ENCODE peak calls at places on chromosomes 13 and 19, in five cellular contexts. D is AG04450, I is fibroblast of lung, P is nephron progenitor cell, C is Panc1. O is an unnamed sample.

GRCh38 chr13:51292000-51292550 is 47.4 kb upstream of the SERPINE3 start:
- DNase-seq in I (peak; percentile 77), C (no peak), D (peak; percentile 37), P (no peak), O (no peak)

GRCh38 chr19:2123682-2124387 is 27.1 kb downstream of the IZUMO4 start:
- DNase-seq in C (no peak), D (no peak), I (peak; percentile 5), P (peak; percentile 82), O (no peak)

GRCh38 chr13:48505597-48506091 is 27.2 kb downstream of the RCBTB2 start:
- DNase-seq in I (no peak), C (no peak), P (no peak), D (peak; percentile 8), O (no peak)

GRCh38 chr13:107713314-107713713 is 502.0 kb downstream of the LIG4 start:
- DNase-seq in C (no peak), D (no peak), I (peak; percentile 18), P (no peak), O (no peak)

GRCh38 chr19:890831-891230 is 2.2 kb downstream of the MED16 start:
- DNase-seq in I (no peak), D (no peak), C (no peak), P (no peak), O (no peak)

GRCh38 chr19:8135946-8136618 is 13.3 kb downstream of the FBN3 start:
- DNase-seq in I (no peak), P (no peak), D (no peak), C (no peak), O (no peak)

GRCh38 chr13:25494708-25495411 is 123.1 kb downstream of the ATP8A2 start:
- DNase-seq in D (no peak), P (no peak), C (no peak), I (no peak), O (no peak)

GRCh38 chr19:41064974-41065569 is 23.2 kb upstream of the CYP2A13 start:
- DNase-seq in P (no peak), I (peak; percentile 11), D (no peak), C (no peak), O (no peak)

GRCh38 chr19:54201172-54201701 is 579 bp downstream of the RPS9 start:
- DNase-seq in P (no peak), I (no peak), C (no peak), D (no peak), O (no peak)

GRCh38 chr19:48348737-48349136 is 15.0 kb downstream of the TMEM143 start:
- DNase-seq in P (no peak), C (no peak), I (no peak), D (no peak), O (no peak)

GRCh38 chr13:111951982-111952565 is 114.9 kb upstream of the SOX1 start:
- DNase-seq in I (no peak), C (no peak), P (no peak), D (no peak), O (no peak)

GRCh38 chr13:111568290-111568689 is 247.8 kb downstream of the TEX29 start:
- DNase-seq in D (no peak), C (no peak), P (no peak), I (no peak), O (no peak)

GRCh38 chr13:46801831-46802230 is 4.9 kb upstream of the ESD start:
- DNase-seq in I (peak; percentile 10), P (no peak), D (no peak), C (no peak), O (no peak)

GRCh38 chr13:49444517-49445395 is 682 bp downstream of the SETDB2 start:
- DNase-seq in P (no peak), I (peak; percentile 64), D (no peak), C (peak; percentile 48), O (peak; percentile 43)

GRCh38 chr13:110651726-110652230 is 36.4 kb downstream of the NAXD start:
- DNase-seq in P (no peak), C (no peak), I (no peak), D (no peak), O (no peak)

GRCh38 chr19:16198363-16198636 is 589 bp downstream of the AP1M1 start:
- DNase-seq in I (no peak), D (no peak), C (no peak), P (no peak), O (no peak)

GRCh38 chr19:16199275-16199932 is 1.7 kb downstream of the AP1M1 start:
- DNase-seq in P (no peak), D (no peak), C (no peak), I (no peak), O (no peak)

GRCh38 chr19:16202320-16203255 is 4.9 kb downstream of the AP1M1 start:
- DNase-seq in C (no peak), D (no peak), P (no peak), I (peak; percentile 24), O (no peak)

GRCh38 chr19:16200776-16201391 is 3.2 kb downstream of the AP1M1 start:
- DNase-seq in C (no peak), D (no peak), I (no peak), P (no peak), O (no peak)

GRCh38 chr19:16200038-16200775 is 2.5 kb downstream of the AP1M1 start:
- DNase-seq in D (no peak), C (no peak), I (no peak), P (no peak), O (no peak)
- TF ChIP-seq CTCF in D (no peak), C (no peak), I (peak; percentile 2), P (no peak), O (no peak)

DNA sequence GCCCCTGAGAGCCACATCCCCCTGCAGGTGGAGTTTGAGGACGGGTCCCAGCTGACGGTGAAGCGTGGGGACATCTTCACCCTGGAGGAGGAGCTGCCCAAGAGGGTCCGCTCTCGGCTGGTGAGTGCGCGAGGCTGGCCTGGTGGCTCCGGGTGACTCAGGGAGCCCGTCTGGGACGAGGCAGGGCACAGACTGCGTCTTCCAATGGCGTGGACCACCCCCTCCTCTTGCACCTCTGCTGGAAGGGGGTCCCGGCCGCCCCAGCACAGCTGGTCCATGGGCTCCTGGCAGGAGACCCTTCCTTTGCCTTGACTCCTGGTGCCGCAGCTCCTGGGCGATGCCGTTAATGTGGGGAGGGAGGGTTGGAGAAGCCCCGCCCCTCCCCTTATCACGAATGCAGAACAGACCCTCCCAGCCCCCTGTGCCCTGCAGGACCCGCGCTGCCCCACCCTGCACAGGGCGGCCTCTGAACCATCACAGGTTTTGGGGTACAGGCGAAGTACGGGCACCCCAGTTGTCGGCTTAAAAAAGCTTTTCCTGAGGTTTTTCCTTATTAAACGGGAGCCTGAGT is 181.5 kb downstream of the KDM4B start:
- DNase-seq in I (no peak), P (no peak), D (no peak), C (no peak), O (no peak)
- TF ChIP-seq CTCF in I (no peak), P (no peak), D (no peak), C (no peak), O (no peak)

DNA sequence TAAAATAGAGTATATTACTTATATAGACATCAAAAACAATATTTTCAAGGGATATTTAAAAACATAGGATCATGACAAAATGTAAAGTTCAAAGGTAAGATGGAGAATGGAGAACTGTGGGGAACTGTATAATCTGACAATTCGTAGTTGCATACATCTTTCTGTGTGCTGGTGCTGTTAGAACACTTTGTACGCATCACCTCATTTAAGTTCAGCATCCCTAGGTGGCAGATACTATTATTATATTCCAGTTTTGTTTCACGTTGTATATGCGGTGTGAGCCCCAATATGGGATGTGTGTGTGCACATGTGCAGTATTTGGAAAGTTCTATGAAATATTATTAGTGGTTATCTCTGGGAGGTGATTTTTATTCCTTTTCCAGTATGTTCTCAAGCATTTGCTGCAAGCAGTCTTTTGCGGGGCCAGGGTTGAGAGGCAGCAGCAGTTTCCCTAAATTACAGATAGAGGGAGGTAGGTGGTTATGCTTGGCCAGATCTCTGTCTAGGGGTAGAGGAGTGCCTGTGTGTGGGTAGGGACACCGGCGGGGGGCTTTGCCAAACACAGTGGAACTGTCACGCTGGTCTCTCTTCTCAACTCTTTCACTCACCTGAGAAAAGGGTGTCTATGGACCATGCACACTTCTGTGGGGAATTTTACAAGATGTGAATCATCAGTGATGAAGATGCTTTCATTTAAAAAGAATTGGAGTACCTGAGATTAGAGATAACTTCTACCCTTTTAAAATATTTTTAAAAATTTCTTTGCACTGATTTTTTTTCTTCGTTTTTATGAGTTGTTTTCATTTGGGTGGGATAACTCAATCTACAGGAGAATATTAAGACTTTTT is 55.6 kb upstream of the ALOX5AP start:
- DNase-seq in P (peak; percentile 34), C (peak; percentile 30), I (peak; percentile 31), D (no peak), O (no peak)
- TF ChIP-seq CTCF in P (peak; percentile 50), C (peak; percentile 77), I (peak; percentile 84), D (peak; percentile 81), O (no peak)

GRCh38 chr19:43229315-43229714 is 23.9 kb upstream of the PSG4 start:
- DNase-seq in P (no peak), D (no peak), C (no peak), I (peak; percentile 11), O (no peak)
- TF ChIP-seq CTCF in P (no peak), D (peak; percentile 26), C (peak; percentile 34), I (no peak), O (no peak)

GRCh38 chr13:23509781-23510543 is 60.2 kb upstream of the TNFRSF19 start:
- DNase-seq in D (peak; percentile 60), C (no peak), P (no peak), I (peak; percentile 97), O (no peak)
- TF ChIP-seq CTCF in D (no peak), C (no peak), P (no peak), I (no peak), O (no peak)

GRCh38 chr13:99062593-99062992 is 84.7 kb upstream of the DOCK9 start:
- DNase-seq in P (no peak), C (no peak), I (peak; percentile 78), D (no peak), O (no peak)

GRCh38 chr13:99063952-99064351 is 86.1 kb upstream of the DOCK9 start:
- DNase-seq in I (no peak), P (no peak), D (no peak), C (no peak), O (no peak)

GRCh38 chr13:99061411-99061810 is 83.5 kb upstream of the DOCK9 start:
- DNase-seq in C (no peak), P (no peak), I (no peak), D (no peak), O (no peak)

GRCh38 chr13:99064624-99065249 is 86.9 kb upstream of the DOCK9 start:
- DNase-seq in C (no peak), I (no peak), D (no peak), P (peak; percentile 24), O (no peak)

GRCh38 chr13:99063178-99063577 is 85.3 kb upstream of the DOCK9 start:
- DNase-seq in I (no peak), D (no peak), C (no peak), P (no peak), O (no peak)
- TF ChIP-seq CTCF in I (no peak), D (no peak), C (no peak), P (no peak), O (no peak)

GRCh38 chr19:15169541-15170285 is 31.1 kb downstream of the NOTCH3 start:
- DNase-seq in C (no peak), P (no peak), D (no peak), I (no peak), O (no peak)

GRCh38 chr19:15175609-15176008 is 25.2 kb downstream of the NOTCH3 start:
- DNase-seq in I (no peak), C (no peak), D (no peak), P (no peak), O (no peak)

GRCh38 chr19:15177269-15178116 is 23.3 kb downstream of the NOTCH3 start:
- DNase-seq in P (peak; percentile 94), C (no peak), D (no peak), I (peak; percentile 59), O (peak; percentile 63)

GRCh38 chr19:15170345-15170744 is 30.4 kb downstream of the NOTCH3 start:
- DNase-seq in C (no peak), P (no peak), I (no peak), D (no peak), O (no peak)

GRCh38 chr19:15173746-15174404 is 26.9 kb downstream of the NOTCH3 start:
- DNase-seq in D (no peak), P (no peak), I (no peak), C (no peak), O (no peak)
- TF ChIP-seq CTCF in D (peak; percentile 33), P (no peak), I (peak; percentile 18), C (peak; percentile 63), O (no peak)